ENCODE peak calls at places on chromosomes 6 and 20, in ten cellular contexts. D, J, N, Z, B, K, F, Q, M and C are unnamed samples.

GRCh38 chr6:129661478-129662405 is 48.2 kb downstream of the ARHGAP18 start:
- DNase-seq in F (no peak), K (no peak), J (no peak), B (no peak), N (no peak), Z (no peak), D (no peak), M (no peak), Q (no peak), C (no peak)

GRCh38 chr20:15638781-15639180 is 934.5 kb downstream of the KIF16B start:
- DNase-seq in Q (no peak), N (no peak), Z (no peak), F (no peak), B (no peak), K (no peak), D (no peak), J (no peak), M (no peak), C (no peak)

GRCh38 chr6:31247813-31248212 is 24.1 kb downstream of the HLA-C start:
- DNase-seq in B (no peak), D (no peak), M (no peak), N (no peak), Z (no peak), K (no peak), J (no peak), F (no peak), Q (no peak), C (no peak)

GRCh38 chr20:47066484-47067270 is 172.0 kb downstream of the EYA2 start:
- DNase-seq in J (no peak), B (no peak), Z (peak), K (no peak), D (peak), N (no peak), Q (peak), F (no peak), M (peak), C (no peak)

GRCh38 chr6:27139753-27140522 is 107.6 kb upstream of the PRSS16 start:
- DNase-seq in Q (no peak), N (no peak), J (no peak), M (no peak), F (no peak), K (peak), Z (no peak), B (peak), D (no peak), C (peak)

GRCh38 chr6:33621396-33622388 is 570 bp downstream of the ITPR3 start:
- DNase-seq in F (peak), Q (no peak), Z (no peak), N (peak), B (peak), J (peak), D (peak), M (no peak), K (peak), C (no peak)

GRCh38 chr6:157861814-157862213 is 38.8 kb downstream of the SNX9 start:
- DNase-seq in Z (no peak), D (no peak), B (no peak), J (no peak), F (no peak), M (no peak), Q (no peak), K (no peak), N (no peak), C (no peak)

GRCh38 chr6:124885171-124885570 is 77.1 kb upstream of the RNF217 start:
- DNase-seq in Z (no peak), K (no peak), Q (no peak), D (peak), J (no peak), M (no peak), N (no peak), B (no peak), F (no peak), C (no peak)

GRCh38 chr20:10366898-10367419 is 67.1 kb downstream of the MKKS start:
- DNase-seq in J (no peak), K (no peak), F (no peak), B (no peak), N (no peak), D (no peak), Q (no peak), Z (no peak), M (no peak), C (no peak)

GRCh38 chr6:146856296-146856695 is 257.5 kb downstream of the ADGB start:
- DNase-seq in F (no peak), Z (no peak), Q (no peak), D (no peak), N (no peak), B (no peak), K (no peak), J (no peak), M (no peak), C (no peak)